ENCODE peak calls at places on chromosome 9, in ten cellular contexts. Q is activated T-cell treated with anti-CD3 and anti-CD28 coated beads, Interleukin-2, amount 50 U/mL, for 24 hours; X is activated T-helper 1 cell treated with Interleukin-2 at 50 U/mL for 16 hours; K is NCI-H1436; G is stimulated activated effector memory CD8-positive, alpha-beta T cell treated with anti-CD3 and anti-CD28 coated beads, Interleukin-12 subunit alpha, Interleukin-12 subunit beta, amount 100 ng/mL, for 72 hours; D is neural crest cell; C is endothelial cell of umbilical vein; N is AG09309; M is anterior cingulate cortex; P is sigmoid colon. R is an unnamed sample.

GRCh38 chr9:127086771-127087170 is 35.7 kb downstream of the ANGPTL2 start:
- DNase-seq in Q (no peak), X (no peak), K (no peak), G (no peak), D (no peak), C (no peak), N (no peak), M (no peak), P (peak), R (no peak)

GRCh38 chr9:70552561-70552960 is 138.1 kb upstream of the KLF9 start:
- DNase-seq in Q (no peak), X (no peak), K (no peak), G (no peak), D (no peak), C (no peak), N (no peak), M (no peak), P (no peak), R (no peak)

GRCh38 chr9:123742009-123742767 is 187.7 kb downstream of the DENND1A start:
- DNase-seq in Q (no peak), X (no peak), K (no peak), G (no peak), D (peak), C (peak), N (no peak), M (peak), P (peak), R (no peak)

GRCh38 chr9:135228983-135229625 is 141.6 kb downstream of the OLFM1 start:
- DNase-seq in Q (no peak), X (no peak), K (no peak), G (no peak), D (no peak), C (no peak), N (no peak), M (no peak), P (no peak), R (no peak)

GRCh38 chr9:136857166-136857565 is 5.0 kb downstream of the MAMDC4 start:
- DNase-seq in Q (no peak), X (no peak), K (no peak), G (no peak), D (no peak), C (no peak), N (no peak), M (no peak), P (no peak), R (no peak)

GRCh38 chr9:112377684-112378344 is 2.1 kb upstream of the HSDL2 start:
- DNase-seq in Q (no peak), X (no peak), K (no peak), G (no peak), D (no peak), C (no peak), N (no peak), M (no peak), P (no peak), R (no peak)

GRCh38 chr9:129458663-129459549 is 162.0 kb downstream of the C9orf50 start:
- DNase-seq in Q (peak), X (no peak), K (peak), G (peak), D (no peak), C (no peak), N (no peak), M (peak), P (peak), R (peak)

GRCh38 chr9:135085830-135086546 is 1.5 kb upstream of the OLFM1 start:
- DNase-seq in Q (peak), X (no peak), K (peak), G (peak), D (peak), C (peak), N (no peak), M (peak), P (peak), R (peak)

GRCh38 chr9:107044872-107045271 is 181.9 kb downstream of the ZNF462 start:
- DNase-seq in Q (no peak), X (no peak), K (peak), G (no peak), D (no peak), C (no peak), N (no peak), M (no peak), P (no peak), R (peak)

GRCh38 chr9:17318821-17319320 is 184.0 kb downstream of the CNTLN start:
- DNase-seq in Q (no peak), X (no peak), K (no peak), G (no peak), D (no peak), C (no peak), N (no peak), M (no peak), P (no peak), R (no peak)

GRCh38 chr9:38414040-38414723 is 10.1 kb downstream of the IGFBPL1 start:
- DNase-seq in Q (no peak), X (no peak), K (no peak), G (no peak), D (no peak), C (no peak), N (no peak), M (no peak), P (peak), R (no peak)

GRCh38 chr9:130664191-130665028 is at the start of gene PRDM12:
- DNase-seq in Q (no peak), X (no peak), K (no peak), G (no peak), D (no peak), C (no peak), N (no peak), M (no peak), P (no peak), R (no peak)

GRCh38 chr9:116490321-116490720 is 196.8 kb upstream of the TRIM32 start:
- DNase-seq in Q (no peak), X (no peak), K (no peak), G (no peak), D (no peak), C (no peak), N (no peak), M (no peak), P (no peak), R (no peak)

GRCh38 chr9:111795557-111795839 is 761 bp upstream of the SHOC1 start:
- DNase-seq in Q (no peak), X (no peak), K (no peak), G (no peak), D (no peak), C (no peak), N (no peak), M (no peak), P (no peak), R (no peak)

GRCh38 chr9:33498387-33498786 is 24.7 kb upstream of the NOL6 start:
- DNase-seq in Q (no peak), X (no peak), K (no peak), G (no peak), D (no peak), C (peak), N (no peak), M (no peak), P (no peak), R (no peak)

GRCh38 chr9:22625540-22625939 is 178.9 kb downstream of the DMRTA1 start:
- DNase-seq in Q (no peak), X (no peak), K (no peak), G (no peak), D (no peak), C (no peak), N (no peak), M (no peak), P (no peak), R (no peak)

GRCh38 chr9:104992696-104993095 is 64.7 kb upstream of the ABCA1 start:
- DNase-seq in Q (no peak), X (no peak), K (peak), G (no peak), D (no peak), C (peak), N (no peak), M (no peak), P (no peak), R (no peak)